ENCODE peak calls at places on chromosome 1, in five cellular contexts. O is activated CD8-positive, alpha-beta memory T cell treated with anti-CD3 and anti-CD28 coated beads, Interleukin-2, amount 50 U/mL, for 48 hours; E is activated T-cell treated with anti-CD3 and anti-CD28 coated beads for 1 hour; A is HFFc6; T is kidney tubule cell. F is an unnamed sample.

GRCh38 chr1:113422315-113423068 is 32.2 kb downstream of the MAGI3 start:
- DNase-seq in O (no peak), E (no peak), A (no peak), T (no peak), F (no peak)

GRCh38 chr1:234718509-234719453 is 108.8 kb upstream of the IRF2BP2 start:
- DNase-seq in O (no peak), E (no peak), A (no peak), T (no peak), F (no peak)

GRCh38 chr1:107835151-107835670 is 129.8 kb downstream of the VAV3 start:
- DNase-seq in O (no peak), E (no peak), A (no peak), T (no peak), F (no peak)

GRCh38 chr1:8495928-8496401 is 178.1 kb downstream of the SLC45A1 start:
- DNase-seq in O (no peak), E (no peak), A (no peak), T (peak), F (peak)

GRCh38 chr1:155037043-155037442 is 3.4 kb downstream of the DCST1 start:
- DNase-seq in O (no peak), E (no peak), A (no peak), T (no peak), F (no peak)

GRCh38 chr1:233614173-233614742 is 352 bp downstream of the KCNK1 start:
- DNase-seq in O (peak), E (no peak), A (no peak), T (peak), F (peak)

GRCh38 chr1:51693420-51694144 is 76.7 kb downstream of the OSBPL9 start:
- DNase-seq in O (no peak), E (no peak), A (peak), T (no peak), F (no peak)

GRCh38 chr1:163366555-163366954 is 44.8 kb downstream of the NUF2 start:
- DNase-seq in O (no peak), E (no peak), A (no peak), T (no peak), F (no peak)

GRCh38 chr1:23567996-23568607 is 8.8 kb upstream of the ID3 start:
- DNase-seq in O (no peak), E (no peak), A (no peak), T (no peak), F (no peak)

GRCh38 chr1:119101563-119101962 is 38.9 kb downstream of the WARS2 start:
- DNase-seq in O (no peak), E (no peak), A (peak), T (no peak), F (no peak)

GRCh38 chr1:26148887-26149286 is 10.0 kb upstream of the FAM110D start:
- DNase-seq in O (peak), E (no peak), A (no peak), T (no peak), F (no peak)

GRCh38 chr1:18347559-18347958 is 133.2 kb upstream of the KLHDC7A start:
- DNase-seq in O (no peak), E (no peak), A (no peak), T (no peak), F (no peak)